ENCODE peak calls at places on chromosome 1, in eight cellular contexts. B is neural crest cell, K is body of pancreas, Q is HS-5, I is M059J, T is CMK, P is NCI-H345, A is RWPE1. C is an unnamed sample.

GRCh38 chr1:182662121-182662890 is 22.1 kb downstream of the RGS8 start:
- DNase-seq in B (no peak), K (no peak), Q (no peak), I (no peak), T (no peak), P (no peak), A (no peak), C (no peak)

GRCh38 chr1:161044535-161044907 is 1.3 kb downstream of the USF1 start:
- DNase-seq in B (no peak), K (no peak), Q (no peak), I (peak), T (no peak), P (no peak), A (no peak), C (no peak)

GRCh38 chr1:36835017-36835695 is 199.2 kb downstream of the GRIK3 start:
- DNase-seq in B (no peak), K (no peak), Q (no peak), I (no peak), T (no peak), P (no peak), A (no peak), C (no peak)

GRCh38 chr1:82503805-82504204 is 703.1 kb downstream of the ADGRL2 start:
- DNase-seq in B (no peak), K (no peak), Q (no peak), I (peak), T (no peak), P (no peak), A (peak), C (peak)

GRCh38 chr1:86687595-86687994 is 16.8 kb upstream of the SH3GLB1 start:
- DNase-seq in B (no peak), K (no peak), Q (no peak), I (peak), T (no peak), P (peak), A (no peak), C (no peak)

GRCh38 chr1:232635778-232636356 is 5.9 kb upstream of the SIPA1L2 start:
- DNase-seq in B (no peak), K (no peak), Q (no peak), I (peak), T (peak), P (peak), A (peak), C (no peak)

GRCh38 chr1:222784371-222784770 is 30.5 kb upstream of the DISP1 start:
- DNase-seq in B (no peak), K (no peak), Q (no peak), I (no peak), T (no peak), P (peak), A (no peak), C (no peak)

GRCh38 chr1:941588-942383 is 17.3 kb downstream of the NOC2L start:
- DNase-seq in B (no peak), K (peak), Q (no peak), I (peak), T (no peak), P (peak), A (peak), C (no peak)

GRCh38 chr1:34057347-34057746 is 107.7 kb downstream of the CSMD2 start:
- DNase-seq in B (no peak), K (no peak), Q (no peak), I (no peak), T (no peak), P (no peak), A (no peak), C (no peak)

C was measured in epithelial cell of prostate.